ENCODE peak calls at places on chromosomes 7 and 10, in five cellular contexts. D, X, K, Y and P are unnamed samples. For H3K4me1, the result is how much of the 10 kb centered on the place peaks cover.

GRCh38 chr10:110057461-110057860 is 49.7 kb downstream of the ADD3 start:
- DNase-seq in D (no peak), X (no peak), K (no peak), Y (no peak), P (no peak)

GRCh38 chr7:111998326-111998725 is 207.9 kb downstream of the DOCK4 start:
- DNase-seq in D (no peak), X (no peak), K (peak), Y (no peak), P (no peak)

GRCh38 chr10:9268176-9268575 is 1213.7 kb downstream of the GATA3 start:
- DNase-seq in D (no peak), X (no peak), K (no peak), Y (no peak), P (no peak)

GRCh38 chr7:50957427-50957826 is 174.7 kb upstream of the GRB10 start:
- DNase-seq in D (no peak), X (peak), K (peak), Y (no peak), P (no peak)

GRCh38 chr10:9745158-9745557 is 1272.5 kb upstream of the CELF2 start:
- DNase-seq in D (no peak), X (no peak), K (no peak), Y (no peak), P (no peak)

GRCh38 chr7:27185708-27186449 is 847 bp upstream of the HOXA11 start:
- DNase-seq in D (no peak), X (no peak), K (peak), Y (peak), P (peak)

GRCh38 chr7:16431646-16432424 is 10.5 kb upstream of the CRPPA start:
- DNase-seq in D (peak), X (peak), K (peak), Y (no peak), P (no peak)

GRCh38 chr7:11206131-11206921 is 232.7 kb downstream of the PHF14 start:
- DNase-seq in D (no peak), X (no peak), K (peak), Y (no peak), P (no peak)

GRCh38 chr7:68998136-68998535 is 600.1 kb upstream of the AUTS2 start:
- DNase-seq in D (no peak), X (no peak), K (no peak), Y (no peak), P (no peak)

GRCh38 chr7:30470783-30471182 is 7.8 kb downstream of the NOD1 start:
- DNase-seq in D (no peak), X (no peak), K (peak), Y (no peak), P (peak)

GRCh38 chr10:11381023-11381422 is 230.4 kb downstream of the USP6NL start:
- DNase-seq in D (no peak), X (no peak), K (no peak), Y (no peak), P (no peak)

GRCh38 chr7:35605760-35606159 is 89.2 kb downstream of the HERPUD2 start:
- DNase-seq in D (no peak), X (no peak), K (peak), Y (no peak), P (no peak)

GRCh38 chr7:119931230-119931824 is 341.6 kb upstream of the KCND2 start:
- DNase-seq in D (no peak), X (no peak), K (no peak), Y (no peak), P (no peak)

GRCh38 chr10:28797904-28798371 is 120.6 kb downstream of the BAMBI start:
- DNase-seq in D (no peak), X (no peak), K (no peak), Y (no peak), P (no peak)

DNA sequence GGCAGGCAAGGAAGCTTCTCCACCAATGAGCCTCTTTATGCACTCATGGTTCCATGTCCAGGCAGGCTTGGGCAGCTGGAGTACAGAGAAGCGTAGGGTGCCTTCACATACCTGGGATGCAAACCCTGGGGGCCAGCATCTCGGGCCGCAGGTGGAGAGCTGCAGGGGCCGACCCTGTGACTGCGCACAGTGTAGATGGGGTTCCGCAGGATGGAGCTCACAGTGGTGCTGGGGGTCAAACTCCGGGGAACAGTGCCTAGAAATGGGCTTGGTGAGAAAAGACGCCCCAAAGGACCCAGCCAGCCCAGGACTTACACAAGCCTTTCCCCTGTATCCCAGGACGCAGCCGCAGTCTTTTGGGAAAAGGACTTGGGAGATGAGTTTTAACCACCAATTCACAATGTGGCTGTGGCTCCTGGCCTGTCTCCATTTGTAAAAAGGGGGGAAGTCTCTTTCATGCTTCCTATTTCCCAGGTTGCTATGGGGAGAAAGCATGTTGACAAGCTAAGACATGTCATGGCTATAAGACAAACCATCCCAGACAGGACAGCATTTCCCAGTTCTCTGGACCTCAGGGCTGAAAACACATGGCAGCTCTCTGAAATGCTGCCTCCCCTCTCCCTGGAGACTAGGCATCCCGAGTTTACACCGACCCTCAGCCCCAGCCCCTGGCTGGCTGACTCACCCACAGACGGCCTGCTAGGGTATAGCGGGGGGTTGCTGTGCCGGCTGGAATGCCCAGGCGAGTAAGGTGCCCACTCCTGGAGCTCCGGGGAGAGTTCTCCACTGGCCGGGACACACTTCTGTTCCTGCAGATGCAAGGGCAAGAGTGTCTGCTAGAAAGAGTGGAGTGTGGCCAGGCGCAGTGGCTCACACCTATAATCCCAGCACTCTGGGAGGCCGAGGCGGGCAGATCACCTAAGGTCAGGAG is 107.1 kb downstream of the DLG5 start:
- DNase-seq in D (no peak), X (no peak), K (no peak), Y (no peak), P (no peak)
- H3K4me1 ChIP-seq in D (under half), X (under half), K (under half), Y (under half), P (under half)

DNA sequence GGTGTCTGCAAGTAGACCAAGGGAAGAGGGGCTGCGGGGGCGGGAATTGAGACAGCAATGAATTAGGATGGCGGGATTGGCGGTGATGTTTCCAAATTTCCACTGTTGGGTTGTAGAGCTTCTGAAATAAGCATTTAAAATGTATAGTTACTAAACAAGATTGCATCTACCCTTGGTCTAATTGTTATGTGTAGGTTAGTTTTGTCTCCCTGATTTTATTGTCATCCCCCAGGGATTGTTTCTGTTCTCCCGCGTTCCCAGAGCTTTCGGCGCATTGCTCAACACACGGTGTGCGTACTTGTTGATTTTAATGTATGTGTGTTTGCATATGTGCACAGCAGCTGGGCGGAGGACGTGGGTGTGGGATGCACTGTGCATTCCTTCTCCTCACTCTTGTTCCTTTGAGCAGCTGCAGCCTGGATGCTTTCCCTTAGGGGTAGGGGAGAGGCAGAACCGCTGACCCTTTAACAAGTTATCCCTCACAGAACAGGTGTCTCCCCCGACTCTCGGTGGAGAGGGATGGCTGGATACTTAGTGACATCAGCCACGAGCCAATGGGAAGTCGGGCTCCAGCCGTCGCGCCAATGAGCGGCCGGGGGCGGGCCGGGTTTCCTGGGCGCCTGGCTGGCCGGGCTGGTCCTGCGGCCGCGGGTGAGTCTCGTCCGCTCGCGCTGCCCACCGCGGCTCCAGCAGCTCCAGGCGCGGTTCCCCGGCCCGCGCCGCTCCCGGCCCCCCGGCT is at the start of gene TSPAN33:
- DNase-seq in D (peak), X (peak), K (peak), Y (peak), P (peak)
- TF ChIP-seq POLR2AphosphoS5 in D (peak), X (peak), K (no peak), Y (no peak), P (no peak)

GRCh38 chr10:43251664-43252165 is 15.2 kb downstream of the RASGEF1A start:
- DNase-seq in D (no peak), X (no peak), K (no peak), Y (peak), P (peak)

GRCh38 chr10:43252166-43252784 is 14.6 kb downstream of the RASGEF1A start:
- DNase-seq in D (no peak), X (no peak), K (no peak), Y (peak), P (no peak)

GRCh38 chr10:43249962-43250624 is 16.8 kb downstream of the RASGEF1A start:
- DNase-seq in D (no peak), X (peak), K (no peak), Y (peak), P (peak)

GRCh38 chr10:43250625-43250924 is 16.3 kb downstream of the RASGEF1A start:
- DNase-seq in D (no peak), X (no peak), K (no peak), Y (peak), P (no peak)

GRCh38 chr10:43250925-43251663 is 15.8 kb downstream of the RASGEF1A start:
- DNase-seq in D (no peak), X (no peak), K (no peak), Y (peak), P (peak)
- H3K4me1 ChIP-seq in D (under half), X (under half), K (under half), Y (under half), P (under half)

GRCh38 chr10:89327803-89328441 is at the start of gene IFIT3:
- DNase-seq in D (peak), X (no peak), K (peak), Y (peak), P (peak)
- TF ChIP-seq POLR2AphosphoS5 in D (peak), X (no peak), K (peak), Y (no peak), P (peak)

GRCh38 chr7:80184693-80185092 is 50.1 kb downstream of the GNAI1 start:
- DNase-seq in D (no peak), X (no peak), K (no peak), Y (no peak), P (no peak)
- H3K4me1 ChIP-seq in D (under half), X (half or more), K (under half), Y (under half), P (under half)

GRCh38 chr7:471866-472639 is 47.6 kb downstream of the PDGFA start:
- DNase-seq in D (peak), X (no peak), K (peak), Y (peak), P (peak)
- TF ChIP-seq POLR2AphosphoS5 in D (peak), X (no peak), K (no peak), Y (no peak), P (no peak)

GRCh38 chr7:107743567-107744344 is at the start of gene CBLL1:
- DNase-seq in D (peak), X (peak), K (peak), Y (peak), P (peak)
- H3K4me1 ChIP-seq in D (under half), X (under half), K (under half), Y (under half), P (under half)